ENCODE peak calls at places on chromosomes 4 and X, in four cellular contexts. J is mammary epithelial cell, M is PC-9, H is heart right ventricle. F is an unnamed sample.

GRCh38 chr4:107643021-107643420 is 77.0 kb downstream of the PAPSS1 start:
- DNase-seq in H (no peak), J (no peak), M (no peak), F (no peak)

GRCh38 chr4:22616516-22616915 is 76.2 kb upstream of the GBA3 start:
- DNase-seq in M (no peak), H (no peak), J (no peak), F (no peak)

GRCh38 chr4:2362286-2363055 is 56.0 kb downstream of the ZFYVE28 start:
- DNase-seq in H (no peak), J (no peak), M (no peak), F (no peak)

GRCh38 chrX:111100191-111100590 is 4.2 kb downstream of the PAK3 start:
- DNase-seq in H (no peak), J (peak), M (peak), F (no peak)

GRCh38 chr4:183322326-183322725 is at the start of gene CLDN24:
- DNase-seq in H (no peak), M (no peak), J (no peak), F (no peak)

GRCh38 chrX:9542106-9542764 is 77.4 kb downstream of the TBL1X start:
- DNase-seq in M (no peak), H (no peak), J (no peak), F (no peak)

GRCh38 chrX:69021095-69021494 is 144.2 kb downstream of the PJA1 start:
- DNase-seq in M (no peak), H (no peak), J (no peak), F (no peak)

GRCh38 chrX:12115377-12115776 is 22.9 kb upstream of the FRMPD4 start:
- DNase-seq in J (no peak), H (no peak), M (no peak), F (no peak)

GRCh38 chrX:105226499-105226898 is 6.0 kb upstream of the TEX13A start:
- DNase-seq in H (no peak), J (no peak), M (no peak), F (no peak)

GRCh38 chr4:52594961-52595360 is 64.1 kb downstream of the USP46 start:
- DNase-seq in M (no peak), H (no peak), J (no peak), F (no peak)

GRCh38 chr4:154686838-154687237 is 57.0 kb upstream of the LRAT start:
- DNase-seq in J (peak), M (no peak), H (no peak), F (no peak)

GRCh38 chr4:65014078-65014477 is 604.8 kb upstream of the TECRL start:
- DNase-seq in M (no peak), J (no peak), H (peak), F (no peak)

GRCh38 chr4:186739802-186740434 is 16.3 kb upstream of the FAT1 start:
- DNase-seq in M (no peak), H (no peak), J (no peak), F (no peak)

GRCh38 chr4:120964596-120964995 is 42.1 kb upstream of the PRDM5 start:
- DNase-seq in J (no peak), M (no peak), H (no peak), F (no peak)

GRCh38 chrX:15143050-15143824 is 126.6 kb downstream of the ASB9 start:
- DNase-seq in M (peak), H (peak), J (peak), F (peak)

GRCh38 chr4:47270226-47270888 is 193.1 kb downstream of the COMMD8 start:
- DNase-seq in J (no peak), H (no peak), M (no peak), F (no peak)

GRCh38 chr4:152973614-152974200 is 37.6 kb downstream of the FHDC1 start:
- DNase-seq in M (no peak), J (no peak), H (no peak), F (no peak)

GRCh38 chrX:49199315-49199595 is 738 bp downstream of the SYP start:
- DNase-seq in J (no peak), H (no peak), M (no peak), F (no peak)

GRCh38 chr4:89876548-89876947 is 18.1 kb upstream of the MMRN1 start:
- DNase-seq in J (no peak), M (no peak), H (no peak), F (no peak)

GRCh38 chr4:159290321-159291030 is 187.6 kb downstream of the RAPGEF2 start:
- DNase-seq in J (peak), H (no peak), M (no peak), F (no peak)

GRCh38 chr4:57083107-57083506 is 27.1 kb downstream of the IGFBP7 start:
- DNase-seq in H (no peak), M (no peak), J (no peak), F (no peak)

GRCh38 chr4:57081651-57082349 is 28.4 kb downstream of the IGFBP7 start:
- DNase-seq in J (no peak), H (no peak), M (no peak), F (no peak)

GRCh38 chr4:57077550-57078311 is 32.5 kb downstream of the IGFBP7 start:
- DNase-seq in H (no peak), J (peak), M (peak), F (no peak)

GRCh38 chr4:57078685-57079521 is 31.3 kb downstream of the IGFBP7 start:
- DNase-seq in H (no peak), J (peak), M (peak), F (no peak)

DNA sequence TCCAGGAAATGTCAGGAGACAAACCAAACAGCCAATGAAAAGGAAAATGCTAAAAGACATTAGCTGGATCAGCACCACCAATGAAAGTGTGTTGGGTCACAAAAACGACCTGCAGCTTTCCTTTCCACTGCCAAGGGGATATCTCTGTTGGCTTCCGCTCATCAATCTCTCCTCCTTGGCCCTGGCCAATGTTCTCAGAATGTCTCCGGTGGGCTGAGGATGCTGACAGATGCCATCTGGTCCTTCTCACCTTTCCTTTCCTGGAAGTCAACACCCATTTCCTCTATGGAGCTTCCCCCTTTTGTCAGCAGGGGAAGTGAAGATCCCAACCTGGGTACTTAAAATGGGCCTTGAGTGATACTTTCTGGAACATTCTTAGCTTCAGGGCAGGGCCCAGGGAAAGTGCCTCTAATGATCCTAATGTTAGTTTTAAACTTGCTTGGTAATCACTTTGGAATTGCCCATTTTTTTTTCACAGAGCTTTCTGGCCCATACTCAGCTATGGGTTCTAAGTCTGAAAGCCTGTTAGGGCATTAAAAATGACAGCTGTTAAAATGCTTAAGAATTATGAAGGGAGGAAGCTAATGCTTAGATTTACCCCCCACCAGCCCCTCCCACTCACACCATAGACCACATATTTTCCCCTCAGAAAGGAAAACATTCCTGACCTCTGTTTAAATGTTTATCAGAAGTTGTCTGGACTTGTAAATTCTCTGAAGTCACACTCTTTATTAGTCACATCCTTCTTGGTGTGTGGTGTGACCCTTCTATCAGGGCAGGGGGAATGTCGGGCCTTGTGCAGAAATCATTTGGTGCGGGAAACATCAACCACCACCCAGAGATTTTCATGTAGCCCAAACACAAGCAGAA is 29.2 kb downstream of the IGFBP7 start:
- DNase-seq in H (no peak), J (peak), M (peak), F (no peak)
- H3K4me3 ChIP-seq in H (no peak), J (no peak), M (no peak), F (no peak)

GRCh38 chr4:23718435-23718834 is 171.4 kb downstream of the PPARGC1A start:
- DNase-seq in J (no peak), H (no peak), M (no peak), F (no peak)

GRCh38 chr4:23720556-23720955 is 169.3 kb downstream of the PPARGC1A start:
- DNase-seq in M (no peak), H (no peak), J (no peak), F (no peak)

DNA sequence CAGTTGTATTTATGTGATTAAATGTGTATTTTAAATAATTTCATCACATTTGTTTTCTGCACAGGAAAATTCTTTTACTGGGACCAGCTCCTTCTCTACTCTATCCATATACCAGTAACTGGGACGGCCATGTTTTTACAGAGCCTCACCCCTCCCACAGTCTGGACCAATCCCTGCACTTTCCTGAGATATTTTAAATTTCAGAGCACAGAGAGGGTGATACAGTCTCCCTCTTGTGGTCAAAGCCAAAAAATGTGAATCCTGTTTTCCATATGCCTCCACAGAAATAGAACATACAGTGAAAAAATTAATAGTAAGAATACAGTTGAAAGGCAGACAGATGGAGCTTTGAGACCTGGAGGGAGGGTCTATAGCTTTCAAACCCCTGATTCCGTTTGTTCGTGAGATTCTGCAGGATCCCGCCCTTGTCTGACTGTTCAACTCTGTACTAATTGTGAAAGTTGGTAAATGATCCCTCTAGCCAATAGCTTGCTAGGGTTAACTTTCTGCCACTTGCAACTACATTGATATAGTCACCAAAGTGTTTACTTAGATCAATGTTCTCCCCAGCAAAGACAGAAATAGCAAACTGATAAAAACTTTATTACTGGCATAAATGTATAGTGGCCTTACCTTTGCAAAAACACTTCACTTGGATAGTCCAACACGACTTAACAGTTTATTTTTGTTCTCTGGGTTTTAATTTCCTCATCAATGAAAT is 172.2 kb downstream of the PPARGC1A start:
- DNase-seq in J (peak), M (peak), H (no peak), F (no peak)
- TF ChIP-seq CTCF in J (no peak), M (peak), H (peak), F (no peak)

DNA sequence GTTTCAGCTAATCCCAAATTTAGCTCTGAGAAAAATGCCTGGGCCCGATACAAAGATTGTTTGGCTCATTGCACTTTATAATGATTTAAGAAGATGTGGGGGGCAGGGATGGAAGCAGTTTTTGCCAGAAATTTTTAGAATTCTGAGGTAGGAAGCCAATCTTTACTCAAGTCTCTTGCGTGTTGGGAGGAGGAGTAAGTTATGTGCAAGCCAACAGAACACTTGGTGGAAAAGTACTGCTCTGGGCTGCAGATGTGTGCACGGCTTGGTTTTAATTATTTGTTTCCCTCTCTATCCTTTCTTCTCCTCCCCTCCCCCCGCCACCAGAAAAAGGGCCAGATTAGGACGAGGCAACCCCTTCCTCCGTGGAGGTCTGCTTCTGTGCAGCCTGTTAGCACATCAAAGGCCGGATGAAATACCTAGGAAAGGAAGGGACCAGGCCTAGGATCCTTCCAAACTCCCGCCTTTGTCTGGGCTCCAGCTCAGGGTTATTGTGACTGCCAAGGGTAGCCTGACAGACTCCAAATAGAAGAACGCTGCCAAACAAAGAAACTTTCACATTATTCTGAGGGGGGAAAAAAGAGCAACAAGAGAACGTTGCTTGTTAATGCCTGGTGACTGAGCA is 1.0 kb upstream of the PGRMC1 start:
- DNase-seq in J (no peak), M (no peak), H (peak), F (no peak)
- H3K27ac ChIP-seq in J (no peak), M (no peak), H (peak), F (peak)

DNA sequence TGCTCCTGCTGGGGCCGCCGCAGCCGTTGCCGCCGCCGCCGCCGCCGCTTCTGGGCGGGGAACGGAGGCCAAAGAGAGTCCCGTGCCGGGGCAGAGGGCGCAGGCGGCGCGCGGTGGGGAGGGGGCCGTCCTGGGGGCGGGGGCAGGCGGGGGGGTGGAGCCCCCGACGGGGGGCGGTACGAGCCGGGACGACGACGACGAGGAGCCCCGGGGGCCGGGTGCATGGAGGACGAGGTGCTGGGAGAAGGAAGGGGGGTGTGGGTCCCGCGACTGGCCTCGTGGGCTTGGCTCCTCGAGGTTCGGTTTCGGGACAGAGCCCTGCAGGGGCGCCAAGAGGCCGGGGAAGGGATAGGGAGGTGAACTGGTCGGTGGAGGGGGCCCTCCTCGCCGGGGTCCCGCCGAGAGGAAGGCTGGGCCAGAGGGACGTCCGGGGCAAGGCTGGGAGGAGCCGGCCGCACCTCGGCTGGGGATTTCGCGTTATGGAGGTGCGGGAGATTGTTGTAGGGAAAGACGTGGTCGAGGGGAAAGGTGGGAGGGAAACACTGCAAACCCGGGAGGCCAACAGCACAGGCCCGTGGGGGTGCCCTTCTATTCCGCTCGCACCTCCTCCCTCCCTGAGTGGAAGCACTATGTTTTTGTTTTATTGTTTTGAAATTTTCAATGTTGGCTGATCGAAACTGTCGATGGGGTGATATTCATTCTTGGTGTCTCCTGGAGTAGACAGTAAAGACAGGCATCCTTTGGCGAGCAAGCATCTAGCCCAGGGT is 1.9 kb downstream of the BCORL1 start:
- DNase-seq in M (peak), H (peak), J (no peak), F (no peak)
- H3K4me3 ChIP-seq in M (peak), H (no peak), J (peak), F (no peak)

DNA sequence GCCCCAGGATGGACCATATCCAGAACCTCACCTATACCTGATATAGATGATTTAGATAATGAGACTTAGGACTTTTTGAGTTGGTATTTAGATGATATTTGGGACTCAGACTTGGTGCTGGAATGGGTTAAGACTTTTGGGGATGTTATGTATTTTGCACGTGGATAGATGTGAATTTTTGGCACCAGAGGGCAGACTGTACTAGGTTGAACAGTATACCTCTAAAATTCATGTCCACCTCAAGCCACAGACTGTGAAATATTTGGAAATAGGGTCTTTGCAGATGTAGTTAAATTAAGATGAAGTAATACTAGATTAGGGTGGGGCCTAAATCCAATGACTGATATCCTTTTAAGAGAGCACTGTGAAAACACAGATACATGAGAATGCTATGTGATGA is 15.6 kb downstream of the RBM41 start:
- DNase-seq in M (no peak), J (peak), H (no peak), F (no peak)
- TF ChIP-seq CTCF in M (peak), J (peak), H (no peak), F (no peak)

F was measured in dorsolateral prefrontal cortex.